ENCODE peak calls at places on chromosome 7, in four cellular contexts. G is GM12878, W is HepG2, R is IMR-90. Y is an unnamed sample.

GRCh38 chr7:105600720-105601550 is 19.6 kb upstream of the EFCAB10 start:
- DNase-seq in W (no peak), R (no peak), G (no peak), Y (no peak)

GRCh38 chr7:41478187-41478586 is 224.7 kb downstream of the INHBA start:
- DNase-seq in G (no peak), R (peak; percentile 45), W (no peak), Y (no peak)

GRCh38 chr7:26500749-26501352 is 209.2 kb downstream of the SNX10 start:
- DNase-seq in W (peak; percentile 22), G (no peak), R (peak; percentile 16), Y (peak; percentile 55)

GRCh38 chr7:129949292-129950133 is 3.2 kb downstream of the UBE2H start:
- DNase-seq in W (peak; percentile 81), R (peak; percentile 85), G (peak; percentile 37), Y (peak; percentile 47)

GRCh38 chr7:117034851-117035462 is 81.7 kb downstream of the ST7 start:
- DNase-seq in W (no peak), G (no peak), R (peak; percentile 69), Y (no peak)

GRCh38 chr7:47941136-47941844 is 7.0 kb downstream of the PKD1L1 start:
- DNase-seq in G (no peak), W (no peak), R (peak; percentile 71), Y (no peak)

GRCh38 chr7:116732788-116733709 is 61.1 kb downstream of the MET start:
- DNase-seq in R (no peak), W (peak; percentile 21), G (no peak), Y (no peak)

GRCh38 chr7:16986775-16987174 is 105.0 kb upstream of the AGR3 start:
- DNase-seq in W (no peak), G (no peak), R (no peak), Y (no peak)

GRCh38 chr7:92976931-92977330 is 140.6 kb upstream of the CDK6 start:
- DNase-seq in R (no peak), W (no peak), G (no peak), Y (no peak)

GRCh38 chr7:64541438-64542359 is 21.2 kb downstream of the ZNF680 start:
- DNase-seq in G (no peak), W (no peak), R (peak; percentile 72), Y (no peak)

GRCh38 chr7:129762387-129762969 is 151.0 kb downstream of the NRF1 start:
- DNase-seq in W (no peak), R (no peak), G (no peak), Y (no peak)

GRCh38 chr7:156017916-156018700 is 205.8 kb upstream of the SHH start:
- DNase-seq in R (no peak), W (no peak), G (no peak), Y (no peak)

GRCh38 chr7:73520673-73521635 is 1.1 kb downstream of the BAZ1B start:
- DNase-seq in G (no peak), R (peak; percentile 30), W (no peak), Y (peak; percentile 60)

GRCh38 chr7:76047305-76047810 is 442 bp downstream of the STYXL1 start:
- DNase-seq in G (no peak), R (no peak), W (no peak), Y (no peak)

GRCh38 chr7:108452707-108453106 is 3.5 kb downstream of the NRCAM start:
- DNase-seq in G (no peak), R (peak; percentile 40), W (peak; percentile 13), Y (peak; percentile 61)

GRCh38 chr7:150585199-150585598 is 18.0 kb downstream of the GIMAP4 start:
- DNase-seq in G (no peak), W (no peak), R (no peak), Y (no peak)

GRCh38 chr7:21346297-21346696 is 81.6 kb upstream of the SP4 start:
- DNase-seq in R (no peak), W (no peak), G (peak; percentile 30), Y (no peak)

GRCh38 chr7:70190266-70190665 is 592.0 kb downstream of the AUTS2 start:
- DNase-seq in R (no peak), W (no peak), G (no peak), Y (no peak)

GRCh38 chr7:44211126-44211675 is 10.4 kb downstream of the YKT6 start:
- DNase-seq in W (no peak), G (no peak), R (no peak), Y (no peak)
- TF ChIP-seq MXI1 in W (no peak), G (no peak), R (no peak), Y (no peak)

GRCh38 chr7:157813053-157813452 is 476.2 kb downstream of the DNAJB6 start:
- DNase-seq in G (no peak), W (no peak), R (no peak), Y (no peak)
- TF ChIP-seq MXI1 in G (no peak), W (no peak), R (no peak), Y (no peak)

GRCh38 chr7:30729642-30730041 is 22.3 kb upstream of the INMT start:
- DNase-seq in R (no peak), W (no peak), G (no peak), Y (no peak)

GRCh38 chr7:30728591-30729100 is 23.3 kb upstream of the INMT start:
- DNase-seq in R (no peak), G (no peak), W (no peak), Y (no peak)

GRCh38 chr7:30726296-30727006 is 25.5 kb upstream of the INMT start:
- DNase-seq in G (no peak), R (no peak), W (no peak), Y (no peak)

GRCh38 chr7:30730097-30730496 is 21.8 kb upstream of the INMT start:
- DNase-seq in G (no peak), R (no peak), W (no peak), Y (no peak)

GRCh38 chr7:30727061-30727945 is 24.6 kb upstream of the INMT start:
- DNase-seq in R (peak; percentile 15), W (no peak), G (no peak), Y (no peak)
- TF ChIP-seq MXI1 in R (no peak), W (no peak), G (no peak), Y (no peak)

GRCh38 chr7:33774762-33775523 is 130.4 kb upstream of the BMPER start:
- DNase-seq in R (peak; percentile 81), W (no peak), G (no peak), Y (no peak)

GRCh38 chr7:33773053-33773452 is 132.3 kb upstream of the BMPER start:
- DNase-seq in W (no peak), R (peak; percentile 68), G (no peak), Y (no peak)

GRCh38 chr7:33778195-33778594 is 127.1 kb upstream of the BMPER start:
- DNase-seq in W (no peak), G (no peak), R (no peak), Y (no peak)

GRCh38 chr7:33776791-33777190 is 128.5 kb upstream of the BMPER start:
- DNase-seq in R (peak; percentile 71), G (no peak), W (no peak), Y (no peak)

DNA sequence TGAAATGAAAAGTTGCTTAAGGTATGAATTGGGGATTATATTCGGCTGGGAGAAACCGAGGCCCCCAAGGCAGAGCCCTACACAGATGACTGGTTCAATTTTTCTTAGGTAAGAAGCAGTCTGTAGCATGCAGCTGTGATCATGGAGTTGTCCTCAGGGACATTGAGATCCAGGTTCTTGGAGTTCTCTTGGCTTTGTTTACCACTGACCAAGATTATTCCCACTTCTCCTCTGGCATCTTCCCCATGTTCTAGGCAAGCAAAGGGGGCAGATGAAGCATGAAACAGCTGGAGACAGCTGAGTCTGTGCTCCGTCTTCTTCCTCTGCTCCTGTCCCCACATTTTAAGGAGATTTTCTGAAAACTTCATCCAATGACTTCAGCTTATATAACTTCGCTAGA is 129.5 kb upstream of the BMPER start:
- DNase-seq in R (no peak), G (no peak), W (no peak), Y (no peak)
- TF ChIP-seq MXI1 in R (no peak), G (no peak), W (no peak), Y (no peak)

GRCh38 chr7:149564340-149565095 is 66.9 kb upstream of the ZNF746 start:
- DNase-seq in R (no peak), G (no peak), W (no peak), Y (no peak)
- TF ChIP-seq MXI1 in R (no peak), G (no peak), W (no peak), Y (no peak)

GRCh38 chr7:4957847-4958476 is 1.0 kb downstream of the MMD2 start:
- DNase-seq in G (no peak), R (no peak), W (no peak), Y (no peak)

GRCh38 chr7:4951304-4951703 is 7.7 kb downstream of the MMD2 start:
- DNase-seq in W (no peak), R (no peak), G (no peak), Y (no peak)

GRCh38 chr7:4948402-4948801 is 10.6 kb downstream of the MMD2 start:
- DNase-seq in R (no peak), G (no peak), W (no peak), Y (no peak)

GRCh38 chr7:4951903-4952636 is 6.9 kb downstream of the MMD2 start:
- DNase-seq in W (no peak), R (peak; percentile 10), G (peak; percentile 13), Y (no peak)
- TF ChIP-seq MXI1 in W (no peak), R (no peak), G (no peak), Y (no peak)

GRCh38 chr7:138781004-138781403 is 16.8 kb upstream of the TMEM213 start:
- DNase-seq in R (no peak), W (no peak), G (no peak), Y (no peak)

GRCh38 chr7:138785587-138786437 is 12.0 kb upstream of the TMEM213 start:
- DNase-seq in G (no peak), W (peak; percentile 15), R (peak; percentile 11), Y (no peak)

GRCh38 chr7:138784692-138785091 is 13.1 kb upstream of the TMEM213 start:
- DNase-seq in R (no peak), G (no peak), W (no peak), Y (no peak)
- TF ChIP-seq MXI1 in R (no peak), G (no peak), W (no peak), Y (no peak)

Y was measured in SK-N-SH.